ENCODE peak calls at places on chromosomes 12 and 14, in four cellular contexts. M, L, D and Z are unnamed samples.

GRCh38 chr12:43848786-43849185 is 12.9 kb downstream of the TMEM117 start:
- DNase-seq in M (no peak), L (no peak), D (no peak), Z (peak; percentile 75)

GRCh38 chr14:54866588-54866987 is 36.0 kb downstream of the GCH1 start:
- DNase-seq in M (no peak), L (no peak), D (no peak), Z (no peak)

GRCh38 chr12:49673446-49674317 is 33.5 kb downstream of the FMNL3 start:
- DNase-seq in M (peak; percentile 97), L (peak; percentile 91), D (no peak), Z (no peak)

GRCh38 chr12:12008931-12009611 is 61.7 kb upstream of the BCL2L14 start:
- DNase-seq in M (peak; percentile 50), L (no peak), D (peak; percentile 90), Z (peak; percentile 78)

GRCh38 chr12:93742086-93742934 is 65.1 kb downstream of the CRADD start:
- DNase-seq in M (peak; percentile 92), L (peak; percentile 73), D (peak; percentile 78), Z (peak; percentile 58)

GRCh38 chr12:27588786-27589185 is 64.8 kb downstream of the PPFIBP1 start:
- DNase-seq in M (no peak), L (no peak), D (no peak), Z (no peak)

GRCh38 chr12:50017047-50017446 is 8.2 kb downstream of the RACGAP1 start:
- DNase-seq in M (peak; percentile 73), L (no peak), D (peak; percentile 79), Z (no peak)

GRCh38 chr12:74685385-74685784 is 147.8 kb downstream of the ATXN7L3B start:
- DNase-seq in M (no peak), L (no peak), D (no peak), Z (no peak)

GRCh38 chr14:69037790-69038448 is 58.8 kb upstream of the ACTN1 start:
- DNase-seq in M (no peak), L (no peak), D (peak; percentile 39), Z (peak; percentile 30)

GRCh38 chr12:113111247-113111646 is 24.3 kb downstream of the RASAL1 start:
- DNase-seq in M (no peak), L (no peak), D (no peak), Z (no peak)

GRCh38 chr12:27555316-27555715 is 31.3 kb downstream of the PPFIBP1 start:
- DNase-seq in M (no peak), L (no peak), D (no peak), Z (no peak)

GRCh38 chr12:47867496-47867941 is 37.3 kb downstream of the VDR start:
- DNase-seq in M (peak; percentile 81), L (no peak), D (peak; percentile 87), Z (peak; percentile 54)

GRCh38 chr12:89390802-89391673 is 38.7 kb upstream of the DUSP6 start:
- DNase-seq in M (peak; percentile 54), L (no peak), D (peak; percentile 67), Z (no peak)

GRCh38 chr12:40146800-40147797 is 41.2 kb upstream of the SLC2A13 start:
- DNase-seq in M (no peak), L (no peak), D (no peak), Z (no peak)

GRCh38 chr14:37279818-37280217 is 82.1 kb downstream of the MIPOL1 start:
- DNase-seq in M (no peak), L (no peak), D (no peak), Z (no peak)

GRCh38 chr14:23951590-23952143 is 1.9 kb upstream of the DHRS4 start:
- DNase-seq in M (no peak), L (peak; percentile 70), D (no peak), Z (no peak)

GRCh38 chr12:59916988-59917387 is 321.2 kb downstream of the SLC16A7 start:
- DNase-seq in M (no peak), L (no peak), D (no peak), Z (no peak)

GRCh38 chr14:105084741-105085571 is 19.7 kb upstream of the GPR132 start:
- DNase-seq in M (no peak), L (no peak), D (no peak), Z (no peak)

GRCh38 chr14:21267886-21268611 is 1.2 kb downstream of the HNRNPC start:
- DNase-seq in M (no peak), L (no peak), D (no peak), Z (no peak)

GRCh38 chr14:69079747-69080146 is 73.2 kb downstream of the DCAF5 start:
- DNase-seq in M (no peak), L (no peak), D (no peak), Z (no peak)

GRCh38 chr12:55933158-55933798 is 2.3 kb downstream of the DGKA start:
- DNase-seq in M (peak; percentile 47), L (no peak), D (peak; percentile 95), Z (peak; percentile 96)

GRCh38 chr12:6699989-6700645 is 498 bp downstream of the PIANP start:
- DNase-seq in M (peak; percentile 40), L (peak; percentile 38), D (no peak), Z (no peak)

GRCh38 chr12:6635375-6635855 is 344 bp downstream of the LPAR5 start:
- DNase-seq in M (no peak), L (no peak), D (no peak), Z (no peak)

GRCh38 chr14:23162800-23163199 is 20.7 kb downstream of the SLC7A8 start:
- DNase-seq in M (no peak), L (no peak), D (no peak), Z (no peak)

GRCh38 chr12:53078425-53079225 is 565 bp downstream of the SPRYD3 start:
- DNase-seq in M (no peak), L (no peak), D (peak; percentile 54), Z (peak; percentile 42)

GRCh38 chr12:121990692-121991603 is 30.7 kb upstream of the BCL7A start:
- DNase-seq in M (peak; percentile 23), L (no peak), D (no peak), Z (no peak)

GRCh38 chr14:20657216-20658211 is 16.0 kb upstream of the OR6S1 start:
- DNase-seq in M (no peak), L (no peak), D (peak; percentile 17), Z (peak; percentile 89)

GRCh38 chr12:25794580-25794979 is 163.9 kb upstream of the RASSF8 start:
- DNase-seq in M (no peak), L (no peak), D (no peak), Z (no peak)

GRCh38 chr12:55642275-55643068 is 5.8 kb downstream of the OR10P1 start:
- DNase-seq in M (no peak), L (no peak), D (no peak), Z (no peak)

GRCh38 chr12:121170581-121171260 is 38.0 kb downstream of the P2RX7 start:
- DNase-seq in M (no peak), L (no peak), D (peak; percentile 43), Z (peak; percentile 40)

GRCh38 chr12:7108928-7109920 is at the start of gene C1RL:
- DNase-seq in M (peak; percentile 91), L (peak; percentile 85), D (peak; percentile 95), Z (peak; percentile 72)